ENCODE peak calls at places on chromosomes 13 and 19, in seven cellular contexts. A is IMR-90, B is right lobe of liver, Y is left lung, S is nephron progenitor cell, R is fibroblast of the aortic adventitia, W is PC-3. T is an unnamed sample.

GRCh38 chr19:13974073-13974472 is 21.8 kb downstream of the DCAF15 start:
- DNase-seq in A (no peak), B (no peak), Y (no peak), S (peak), R (no peak), W (peak), T (no peak)

GRCh38 chr19:35318679-35319448 is 10.1 kb upstream of the CD22 start:
- DNase-seq in A (peak), B (no peak), Y (peak), S (no peak), R (peak), W (peak), T (peak)

GRCh38 chr19:10069046-10069445 is 17.1 kb upstream of the SHFL start:
- DNase-seq in A (peak), B (peak), Y (no peak), S (no peak), R (no peak), W (peak), T (peak)

GRCh38 chr19:19259741-19260140 is 13.4 kb downstream of the TM6SF2 start:
- DNase-seq in A (peak), B (no peak), Y (no peak), S (no peak), R (no peak), W (peak), T (peak)

GRCh38 chr19:55636723-55637122 is 4.1 kb upstream of the ZNF580 start:
- DNase-seq in A (no peak), B (no peak), Y (no peak), S (no peak), R (no peak), W (no peak), T (peak)

GRCh38 chr19:48044561-48044960 is 682 bp upstream of the CABP5 start:
- DNase-seq in A (no peak), B (no peak), Y (no peak), S (no peak), R (no peak), W (no peak), T (no peak)

GRCh38 chr19:38047641-38048040 is 140.6 kb downstream of the SIPA1L3 start:
- DNase-seq in A (no peak), B (no peak), Y (peak), S (no peak), R (no peak), W (no peak), T (no peak)

GRCh38 chr19:5436101-5436947 is 18.9 kb upstream of the ZNRF4 start:
- DNase-seq in A (peak), B (no peak), Y (no peak), S (peak), R (peak), W (peak), T (peak)

GRCh38 chr13:112444001-112444311 is 67.8 kb downstream of the SPACA7 start:
- DNase-seq in A (peak), B (peak), Y (peak), S (peak), R (peak), W (peak), T (peak)

GRCh38 chr13:44234566-44234965 is 139.1 kb upstream of the SERP2 start:
- DNase-seq in A (peak), B (no peak), Y (no peak), S (no peak), R (no peak), W (no peak), T (no peak)

GRCh38 chr13:48902421-48902820 is 73.3 kb upstream of the FNDC3A start:
- DNase-seq in A (peak), B (no peak), Y (no peak), S (no peak), R (peak), W (peak), T (no peak)

GRCh38 chr13:32824671-32825070 is 191.6 kb upstream of the KL start:
- DNase-seq in A (peak), B (no peak), Y (no peak), S (no peak), R (peak), W (peak), T (peak)

GRCh38 chr13:59531571-59532091 is 632.1 kb downstream of the DIAPH3 start:
- DNase-seq in A (peak), B (peak), Y (no peak), S (no peak), R (peak), W (peak), T (no peak)

GRCh38 chr19:4284974-4285373 is 5.9 kb downstream of the SHD start:
- DNase-seq in A (no peak), B (no peak), Y (no peak), S (no peak), R (no peak), W (no peak), T (peak)

GRCh38 chr19:45339629-45340028 is 921 bp upstream of the KLC3 start:
- DNase-seq in A (no peak), B (no peak), Y (no peak), S (no peak), R (no peak), W (no peak), T (peak)

GRCh38 chr19:9796113-9796773 is 22.6 kb downstream of the FBXL12 start:
- DNase-seq in A (peak), B (peak), Y (no peak), S (peak), R (peak), W (peak), T (peak)

GRCh38 chr13:31200636-31200970 is 828 bp downstream of the B3GLCT start:
- DNase-seq in A (no peak), B (peak), Y (peak), S (peak), R (no peak), W (peak), T (peak)

GRCh38 chr13:72504026-72504925 is 223.2 kb downstream of the MZT1 start:
- DNase-seq in A (no peak), B (no peak), Y (no peak), S (no peak), R (no peak), W (no peak), T (no peak)

GRCh38 chr13:75416327-75417005 is 65.5 kb downstream of the TBC1D4 start:
- DNase-seq in A (no peak), B (no peak), Y (no peak), S (no peak), R (no peak), W (no peak), T (no peak)

GRCh38 chr19:38155453-38155852 is 68.6 kb downstream of the DPF1 start:
- DNase-seq in A (peak), B (no peak), Y (no peak), S (no peak), R (peak), W (no peak), T (no peak)

GRCh38 chr19:20664917-20665781 is 3.8 kb upstream of the ZNF626 start:
- DNase-seq in A (no peak), B (no peak), Y (no peak), S (no peak), R (peak), W (no peak), T (peak)

GRCh38 chr13:113964251-113964995 is 9.5 kb downstream of the C13orf46 start:
- DNase-seq in A (no peak), B (peak), Y (peak), S (no peak), R (no peak), W (no peak), T (no peak)

GRCh38 chr13:20401586-20401957 is 124.1 kb downstream of the CRYL1 start:
- DNase-seq in A (no peak), B (no peak), Y (no peak), S (no peak), R (peak), W (no peak), T (no peak)

GRCh38 chr13:76398426-76398825 is 487.8 kb downstream of the KCTD12 start:
- DNase-seq in A (peak), B (no peak), Y (no peak), S (no peak), R (no peak), W (no peak), T (peak)

GRCh38 chr13:69857188-69857821 is 250.3 kb upstream of the ATXN8OS start:
- DNase-seq in A (peak), B (no peak), Y (no peak), S (peak), R (peak), W (peak), T (no peak)

GRCh38 chr19:8631425-8631819 is 989 bp downstream of the NFILZ start:
- DNase-seq in A (peak), B (peak), Y (no peak), S (peak), R (peak), W (no peak), T (no peak)

DNA sequence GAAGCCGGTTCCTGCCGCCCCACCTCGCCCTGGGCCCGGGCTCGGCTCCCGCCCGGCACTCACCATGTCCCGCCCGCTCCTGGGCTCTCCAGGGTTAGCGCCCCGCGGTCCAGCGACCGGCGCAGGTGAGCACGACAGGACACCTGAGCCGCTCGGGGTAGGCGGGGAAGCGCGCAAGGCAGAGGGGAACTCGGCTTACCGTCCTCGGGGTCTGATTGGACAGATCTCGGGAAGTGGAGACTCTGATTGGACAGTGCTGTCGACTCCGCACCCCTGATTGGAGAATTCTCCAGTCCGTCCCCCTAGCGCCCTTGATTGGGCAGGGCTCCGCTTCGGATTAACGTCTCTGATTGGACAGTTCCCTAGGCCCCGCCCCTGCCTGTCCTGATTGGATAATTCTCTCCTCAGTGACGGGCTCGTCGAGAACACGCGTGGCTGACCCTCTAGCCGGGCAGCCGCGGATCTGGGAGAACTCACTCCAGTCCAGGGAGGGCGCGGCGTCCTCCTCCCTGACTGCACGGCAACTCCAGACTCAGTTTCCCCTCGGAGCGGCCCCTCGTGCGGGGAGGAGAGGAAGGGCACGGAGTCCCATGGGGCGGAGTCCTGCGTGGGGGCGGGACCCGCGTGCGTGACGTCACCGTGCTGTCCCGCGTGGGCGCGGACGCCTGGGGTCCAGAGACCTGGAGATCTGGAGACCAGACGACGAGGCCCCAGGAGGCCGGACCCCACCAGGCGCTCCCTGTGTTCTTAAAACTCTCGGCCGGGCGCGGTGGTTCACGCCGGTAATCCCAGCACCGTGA is at the start of gene ZNF77:
- DNase-seq in A (peak), B (peak), Y (peak), S (peak), R (peak), W (peak), T (peak)
- TF ChIP-seq CTCF in A (no peak), B (peak), Y (peak), S (no peak), R (no peak), W (no peak), T (no peak)

GRCh38 chr13:42216422-42216735 is 55.6 kb upstream of the AKAP11 start:
- DNase-seq in A (no peak), B (no peak), Y (no peak), S (no peak), R (no peak), W (no peak), T (no peak)
- TF ChIP-seq CTCF in A (no peak), B (no peak), Y (no peak), S (no peak), R (no peak), W (no peak), T (no peak)

GRCh38 chr13:73703606-73704005 is 430.6 kb downstream of the KLF12 start:
- DNase-seq in A (no peak), B (no peak), Y (no peak), S (no peak), R (no peak), W (no peak), T (no peak)

GRCh38 chr13:73708393-73708985 is 425.7 kb downstream of the KLF12 start:
- DNase-seq in A (peak), B (no peak), Y (no peak), S (peak), R (peak), W (peak), T (no peak)

GRCh38 chr13:73698859-73699258 is 435.3 kb downstream of the KLF12 start:
- DNase-seq in A (peak), B (no peak), Y (no peak), S (no peak), R (no peak), W (no peak), T (no peak)

GRCh38 chr13:73702419-73703071 is 431.7 kb downstream of the KLF12 start:
- DNase-seq in A (no peak), B (no peak), Y (no peak), S (no peak), R (no peak), W (peak), T (no peak)

GRCh38 chr13:73704587-73704986 is 429.6 kb downstream of the KLF12 start:
- DNase-seq in A (no peak), B (no peak), Y (no peak), S (no peak), R (no peak), W (no peak), T (no peak)
- TF ChIP-seq CTCF in A (no peak), B (no peak), Y (no peak), S (no peak), R (no peak), W (no peak), T (no peak)

GRCh38 chr13:41720839-41721561 is 239.9 kb downstream of the VWA8 start:
- DNase-seq in A (no peak), B (no peak), Y (no peak), S (no peak), R (no peak), W (peak), T (no peak)
- TF ChIP-seq CTCF in A (no peak), B (no peak), Y (no peak), S (no peak), R (no peak), W (no peak), T (no peak)

DNA sequence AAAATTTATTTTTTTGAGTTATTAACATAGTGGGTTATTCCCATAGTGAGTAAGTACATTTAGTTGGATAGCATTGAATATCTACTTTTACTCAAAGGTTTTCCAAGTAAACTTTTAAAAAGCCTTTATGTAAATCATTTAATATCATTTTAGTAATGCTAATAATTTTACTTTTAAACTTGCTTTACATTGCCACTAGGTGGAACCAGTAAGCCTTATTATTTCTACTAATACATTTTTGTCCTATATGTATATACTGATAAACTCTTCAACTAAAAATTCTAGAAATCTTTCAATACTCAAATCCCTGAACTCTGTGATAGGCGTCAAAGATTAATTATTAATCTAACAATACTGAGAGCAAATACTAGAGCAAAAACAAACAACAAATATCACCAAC is 1709.2 kb upstream of the PCDH20 start:
- DNase-seq in A (peak), B (no peak), Y (no peak), S (no peak), R (peak), W (peak), T (peak)
- TF ChIP-seq CTCF in A (peak), B (peak), Y (no peak), S (peak), R (no peak), W (peak), T (peak)

GRCh38 chr19:7293795-7294570 is at the start of gene INSR:
- DNase-seq in A (peak), B (peak), Y (peak), S (peak), R (peak), W (peak), T (peak)

GRCh38 chr19:7292950-7293794 is 1.0 kb downstream of the INSR start:
- DNase-seq in A (no peak), B (peak), Y (peak), S (peak), R (no peak), W (no peak), T (peak)

GRCh38 chr19:7294571-7295212 is 478 bp upstream of the INSR start:
- DNase-seq in A (peak), B (peak), Y (peak), S (peak), R (peak), W (peak), T (no peak)

GRCh38 chr19:7297742-7298141 is 3.5 kb upstream of the INSR start:
- DNase-seq in A (no peak), B (no peak), Y (no peak), S (no peak), R (no peak), W (no peak), T (peak)

GRCh38 chr19:7295912-7296486 is 1.8 kb upstream of the INSR start:
- DNase-seq in A (no peak), B (no peak), Y (no peak), S (no peak), R (no peak), W (no peak), T (no peak)
- TF ChIP-seq CTCF in A (no peak), B (no peak), Y (no peak), S (no peak), R (no peak), W (no peak), T (no peak)

DNA sequence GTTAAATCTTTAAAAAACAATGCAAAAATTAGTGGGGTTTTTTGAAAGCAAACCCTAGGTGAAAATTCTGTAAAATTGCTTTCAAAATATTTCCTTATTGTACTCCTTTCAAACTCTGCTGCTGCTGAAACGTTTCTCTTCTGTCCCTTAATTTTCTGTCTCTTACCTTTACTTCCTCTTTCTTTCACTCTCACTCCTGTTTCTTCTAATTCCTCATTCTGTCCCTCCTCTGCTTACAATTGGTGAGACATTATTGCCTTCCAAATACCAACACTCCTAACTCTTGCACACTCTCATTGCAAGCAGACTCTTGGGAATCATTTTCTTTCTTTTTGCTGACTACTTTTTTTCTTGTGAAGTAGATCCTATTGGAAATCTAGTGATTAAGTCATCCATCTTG is 685.6 kb upstream of the SLITRK1 start:
- DNase-seq in A (no peak), B (no peak), Y (no peak), S (no peak), R (no peak), W (no peak), T (no peak)
- TF ChIP-seq CTCF in A (no peak), B (no peak), Y (no peak), S (no peak), R (no peak), W (no peak), T (no peak)

GRCh38 chr19:41883821-41884733 is 1.1 kb downstream of the ARHGEF1 start:
- DNase-seq in A (peak), B (peak), Y (peak), S (peak), R (peak), W (peak), T (peak)

GRCh38 chr19:41888926-41889325 is 5.9 kb downstream of the ARHGEF1 start:
- DNase-seq in A (no peak), B (no peak), Y (peak), S (no peak), R (no peak), W (no peak), T (no peak)

GRCh38 chr19:41889896-41890295 is 6.9 kb downstream of the ARHGEF1 start:
- DNase-seq in A (no peak), B (no peak), Y (no peak), S (no peak), R (no peak), W (no peak), T (no peak)

GRCh38 chr19:41886761-41887710 is 4.1 kb downstream of the ARHGEF1 start:
- DNase-seq in A (no peak), B (no peak), Y (no peak), S (no peak), R (no peak), W (no peak), T (peak)

DNA sequence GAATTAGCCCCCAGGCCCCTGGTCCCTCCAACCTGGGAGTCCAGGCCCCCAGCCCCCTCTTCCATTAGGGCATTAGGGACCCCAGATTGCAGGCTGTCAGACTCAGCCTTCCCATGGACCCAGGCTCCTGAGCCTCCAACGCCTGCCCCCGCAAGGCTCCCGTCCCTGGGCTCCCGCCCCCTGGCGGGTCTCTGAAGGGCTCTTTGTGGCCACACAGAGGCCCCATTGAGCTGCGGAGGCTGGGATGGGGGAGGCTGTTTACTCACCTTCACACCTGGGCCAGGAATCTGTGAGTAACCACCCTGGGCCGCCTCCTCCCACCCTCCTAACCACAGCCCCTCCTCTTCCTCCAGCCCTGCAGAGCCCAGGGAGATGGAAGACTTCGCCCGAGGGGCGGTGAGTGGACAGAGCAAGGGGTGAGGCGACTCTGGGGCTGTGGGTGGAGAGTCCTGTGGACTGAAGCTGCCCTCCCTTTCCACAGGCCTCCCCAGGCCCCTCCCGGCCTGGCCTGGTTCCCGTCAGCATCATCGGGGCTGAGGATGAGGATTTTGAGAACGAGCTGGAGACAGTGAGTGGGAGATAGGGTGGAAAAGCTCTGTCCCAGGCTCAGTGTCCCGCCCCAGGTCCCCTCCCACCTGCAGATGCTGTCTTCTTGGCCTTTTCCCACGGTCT is 4.9 kb downstream of the ARHGEF1 start:
- DNase-seq in A (peak), B (peak), Y (peak), S (peak), R (no peak), W (peak), T (peak)
- TF ChIP-seq CTCF in A (no peak), B (no peak), Y (peak), S (no peak), R (no peak), W (peak), T (no peak)

GRCh38 chr19:21699197-21699596 is 68.2 kb downstream of the ZNF100 start:
- DNase-seq in A (no peak), B (no peak), Y (no peak), S (no peak), R (no peak), W (no peak), T (no peak)

GRCh38 chr19:21697171-21697570 is 70.2 kb downstream of the ZNF100 start:
- DNase-seq in A (no peak), B (no peak), Y (no peak), S (no peak), R (no peak), W (no peak), T (peak)

GRCh38 chr19:21697698-21698097 is 69.7 kb downstream of the ZNF100 start:
- DNase-seq in A (no peak), B (no peak), Y (no peak), S (no peak), R (no peak), W (no peak), T (no peak)

GRCh38 chr19:21694171-21694906 is 73.0 kb downstream of the ZNF100 start:
- DNase-seq in A (no peak), B (no peak), Y (no peak), S (no peak), R (no peak), W (no peak), T (peak)

GRCh38 chr19:21698215-21698614 is 69.2 kb downstream of the ZNF100 start:
- DNase-seq in A (peak), B (no peak), Y (no peak), S (no peak), R (peak), W (peak), T (no peak)
- TF ChIP-seq CTCF in A (peak), B (peak), Y (peak), S (peak), R (no peak), W (peak), T (peak)

GRCh38 chr13:65985632-65986031 is 1244.5 kb downstream of the PCDH9 start:
- DNase-seq in A (no peak), B (no peak), Y (no peak), S (peak), R (no peak), W (peak), T (no peak)
- TF ChIP-seq CTCF in A (no peak), B (no peak), Y (no peak), S (no peak), R (no peak), W (peak), T (no peak)